ENCODE peak calls at places on chromosomes 2 and 18, in four cellular contexts. H is cardiac muscle cell; E is Peyer's patch; A is effector memory CD4-positive, alpha-beta T cell. J is an unnamed sample.

GRCh38 chr2:23545811-23546210 is 160.8 kb downstream of the KLHL29 start:
- DNase-seq in H (no peak), E (no peak), A (no peak), J (peak; percentile 90)

GRCh38 chr18:77199707-77200106 is 49.9 kb upstream of the GALR1 start:
- DNase-seq in H (no peak), E (no peak), A (no peak), J (no peak)

GRCh38 chr2:15912203-15912602 is 28.1 kb upstream of the MYCN start:
- DNase-seq in H (peak; percentile 74), E (peak; percentile 54), A (no peak), J (no peak)

GRCh38 chr18:68778280-68778875 is 19.5 kb upstream of the CCDC102B start:
- DNase-seq in H (no peak), E (no peak), A (no peak), J (no peak)

GRCh38 chr2:196566969-196567666 is 72.4 kb upstream of the CCDC150 start:
- DNase-seq in H (no peak), E (no peak), A (no peak), J (no peak)

GRCh38 chr2:207296265-207296948 is 130.7 kb upstream of the KLF7 start:
- DNase-seq in H (no peak), E (no peak), A (no peak), J (no peak)

GRCh38 chr2:219059725-219060682 is 717 bp downstream of the IHH start:
- DNase-seq in H (no peak), E (peak; percentile 55), A (no peak), J (no peak)

GRCh38 chr2:10452334-10452733 is 4.2 kb upstream of the ODC1 start:
- DNase-seq in H (peak; percentile 73), E (peak; percentile 74), A (no peak), J (no peak)

GRCh38 chr2:204407209-204408070 is 137.8 kb upstream of the PARD3B start:
- DNase-seq in H (no peak), E (peak; percentile 49), A (no peak), J (no peak)

GRCh38 chr2:19933351-19933981 is 31.7 kb upstream of the TTC32 start:
- DNase-seq in H (peak; percentile 80), E (no peak), A (no peak), J (no peak)

GRCh38 chr2:27752551-27753237 is 18.8 kb upstream of the MRPL33 start:
- DNase-seq in H (no peak), E (peak; percentile 63), A (no peak), J (no peak)

GRCh38 chr2:20563251-20563650 is 87.6 kb downstream of the HS1BP3 start:
- DNase-seq in H (no peak), E (no peak), A (no peak), J (no peak)

GRCh38 chr2:173681891-173682655 is 283.1 kb downstream of the SP3 start:
- DNase-seq in H (no peak), E (no peak), A (no peak), J (no peak)

GRCh38 chr18:6482198-6482977 is 67.7 kb upstream of the L3MBTL4 start:
- DNase-seq in H (peak; percentile 93), E (peak; percentile 68), A (no peak), J (peak; percentile 73)

GRCh38 chr2:156447761-156448160 is 11.6 kb downstream of the GPD2 start:
- DNase-seq in H (no peak), E (no peak), A (no peak), J (no peak)

GRCh38 chr2:171407030-171407707 is 26.6 kb downstream of the METTL8 start:
- DNase-seq in H (no peak), E (no peak), A (no peak), J (no peak)

GRCh38 chr2:210626849-210627248 is 70.5 kb downstream of the CPS1 start:
- DNase-seq in H (peak; percentile 5), E (no peak), A (no peak), J (no peak)

GRCh38 chr2:16135196-16135912 is 195.0 kb downstream of the MYCN start:
- DNase-seq in H (no peak), E (no peak), A (no peak), J (no peak)

GRCh38 chr2:233468746-233469110 is 97.9 kb downstream of the USP40 start:
- DNase-seq in H (no peak), E (no peak), A (no peak), J (no peak)

GRCh38 chr2:174779361-174779928 is 15.2 kb upstream of the CHRNA1 start:
- DNase-seq in H (no peak), E (no peak), A (no peak), J (no peak)

GRCh38 chr2:26901326-26902183 is 53.6 kb downstream of the DPYSL5 start:
- DNase-seq in H (peak; percentile 7), E (no peak), A (no peak), J (peak; percentile 74)

GRCh38 chr18:63850010-63850409 is 37.5 kb upstream of the SERPINB2 start:
- DNase-seq in H (peak; percentile 34), E (no peak), A (no peak), J (peak; percentile 72)

GRCh38 chr18:361941-362913 is 94.4 kb upstream of the THOC1 start:
- DNase-seq in H (peak; percentile 72), E (peak; percentile 48), A (no peak), J (peak; percentile 44)

GRCh38 chr2:154952346-154953010 is 254.0 kb downstream of the KCNJ3 start:
- DNase-seq in H (no peak), E (no peak), A (no peak), J (peak; percentile 16)

GRCh38 chr2:165872101-165872791 is 78.2 kb upstream of the GALNT3 start:
- DNase-seq in H (no peak), E (no peak), A (no peak), J (no peak)

GRCh38 chr18:39589496-39589895 is 2023.9 kb upstream of the CELF4 start:
- DNase-seq in H (no peak), E (no peak), A (no peak), J (no peak)

GRCh38 chr18:3960977-3961376 is 494.1 kb downstream of the DLGAP1 start:
- DNase-seq in H (no peak), E (no peak), A (no peak), J (no peak)

GRCh38 chr2:43088148-43089073 is 138.0 kb downstream of the ZFP36L2 start:
- DNase-seq in H (no peak), E (no peak), A (no peak), J (no peak)

GRCh38 chr18:56076735-56077134 is 488.7 kb upstream of the TCF4 start:
- DNase-seq in H (no peak), E (no peak), A (no peak), J (no peak)

GRCh38 chr2:241640165-241640795 is 2.8 kb downstream of the ATG4B start:
- DNase-seq in H (no peak), E (no peak), A (no peak), J (no peak)
- H3K27ac ChIP-seq in H (no peak overlapping the region), E (no peak overlapping the region), A (no peak overlapping the region), J (no peak overlapping the region)

DNA sequence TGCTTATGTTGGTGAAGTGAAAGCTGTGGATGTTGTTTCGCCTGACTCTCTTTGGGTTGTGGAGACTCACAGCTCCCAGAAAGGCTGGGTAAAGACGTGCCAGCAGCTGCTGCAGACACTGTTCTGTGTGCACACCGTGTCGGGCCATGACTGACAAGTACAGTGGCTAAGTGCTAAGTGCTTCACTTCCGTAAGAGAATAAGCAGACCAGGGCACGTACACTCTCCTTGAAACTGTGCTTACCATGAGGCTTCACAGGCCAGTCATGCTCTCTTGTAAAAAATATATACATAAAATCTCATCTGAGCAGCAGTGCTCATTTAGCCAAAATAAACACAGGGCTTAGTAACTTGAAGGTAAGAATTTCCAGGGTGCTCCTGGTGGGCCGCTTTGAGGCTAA is 86.0 kb downstream of the NRP2 start:
- DNase-seq in H (no peak), E (no peak), A (no peak), J (no peak)
- H3K27ac ChIP-seq in H (peak overlapping the region; percentile 72), E (no peak overlapping the region), A (no peak overlapping the region), J (no peak overlapping the region)

GRCh38 chr2:224220581-224221255 is 181.2 kb downstream of the FAM124B start:
- DNase-seq in H (no peak), E (no peak), A (no peak), J (no peak)
- H3K27ac ChIP-seq in H (no peak overlapping the region), E (no peak overlapping the region), A (no peak overlapping the region), J (no peak overlapping the region)

GRCh38 chr2:160073284-160073888 is 11.0 kb upstream of the PLA2R1 start:
- DNase-seq in H (no peak), E (no peak), A (no peak), J (no peak)

GRCh38 chr2:160076239-160076638 is 13.8 kb upstream of the PLA2R1 start:
- DNase-seq in H (no peak), E (no peak), A (no peak), J (no peak)

GRCh38 chr2:160077912-160078585 is 15.6 kb upstream of the PLA2R1 start:
- DNase-seq in H (no peak), E (no peak), A (no peak), J (no peak)

GRCh38 chr2:160076935-160077334 is 14.5 kb upstream of the PLA2R1 start:
- DNase-seq in H (no peak), E (no peak), A (no peak), J (no peak)

DNA sequence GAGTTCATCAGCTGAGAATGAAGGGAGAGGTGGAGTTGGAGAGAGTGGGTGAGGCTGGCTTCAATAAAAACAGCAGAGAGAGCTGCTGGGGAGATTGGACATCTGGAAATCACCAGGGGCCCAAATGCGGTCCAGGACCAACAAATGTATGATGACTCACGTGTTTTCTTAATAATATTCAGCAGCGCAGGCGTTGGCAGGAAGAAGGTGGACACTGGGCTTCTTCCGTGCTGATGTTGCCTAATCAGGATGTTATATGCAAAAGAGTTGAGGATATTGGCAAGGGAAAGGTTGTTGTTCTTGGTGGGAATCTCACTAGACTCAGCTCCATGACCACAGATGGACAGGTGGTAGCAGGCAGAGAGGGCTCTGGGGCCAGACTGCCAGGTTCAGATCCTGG is 12.8 kb upstream of the PLA2R1 start:
- DNase-seq in H (peak; percentile 92), E (peak; percentile 66), A (no peak), J (no peak)
- H3K27ac ChIP-seq in H (no peak overlapping the region), E (no peak overlapping the region), A (no peak overlapping the region), J (no peak overlapping the region)